ENCODE peak calls at places on chromosomes 4 and X, in six cellular contexts. R is activated CD8-positive, alpha-beta memory T cell treated with anti-CD3 and anti-CD28 coated beads, Interleukin-2, amount 10 ng/mL, durations not matched to agents 7 days and 5 days; A is hypothalamus; B is NCI-H1436; V is non-pigmented ciliary epithelial cell; D is endothelial cell of umbilical vein. G is an unnamed sample.

GRCh38 chrX:24377911-24378468 is 17.6 kb downstream of the SUPT20HL1 start:
- DNase-seq in B (no peak), D (no peak), R (no peak), V (no peak), A (no peak), G (no peak)

GRCh38 chrX:30918480-30918879 is 29.4 kb upstream of the TAB3 start:
- DNase-seq in A (no peak), R (no peak), B (no peak), D (no peak), V (no peak), G (no peak)

GRCh38 chr4:80196259-80197131 is 808 bp upstream of the PRDM8 start:
- DNase-seq in D (no peak), R (no peak), A (no peak), B (peak; percentile 16), V (no peak), G (no peak)

GRCh38 chr4:168019921-168020320 is 72.4 kb upstream of the ANXA10 start:
- DNase-seq in R (no peak), B (no peak), V (no peak), A (no peak), D (no peak), G (no peak)

GRCh38 chr4:172547724-172548123 is 620.9 kb upstream of the GALNT7 start:
- DNase-seq in D (no peak), A (no peak), B (peak; percentile 86), V (no peak), R (no peak), G (no peak)

GRCh38 chr4:20313237-20314030 is 61.7 kb downstream of the SLIT2 start:
- DNase-seq in D (no peak), V (no peak), R (no peak), B (no peak), A (no peak), G (peak; percentile 28)

GRCh38 chrX:153909024-153909979 is 4.8 kb downstream of the AVPR2 start:
- DNase-seq in R (no peak), D (no peak), A (no peak), B (no peak), V (no peak), G (no peak)

GRCh38 chr4:47368211-47368610 is 95.3 kb downstream of the COMMD8 start:
- DNase-seq in D (no peak), A (no peak), V (no peak), R (no peak), B (no peak), G (no peak)

GRCh38 chrX:154014429-154015380 is 5.0 kb downstream of the IRAK1 start:
- DNase-seq in B (no peak), A (no peak), D (no peak), R (no peak), V (no peak), G (no peak)

GRCh38 chrX:13223868-13224555 is 95.8 kb downstream of the ATXN3L start:
- DNase-seq in R (no peak), A (no peak), D (peak; percentile 91), B (no peak), V (peak; percentile 87), G (peak; percentile 13)

GRCh38 chrX:69153060-69153730 is 12.1 kb downstream of the PJA1 start:
- DNase-seq in D (no peak), A (no peak), V (no peak), B (no peak), R (no peak), G (no peak)

GRCh38 chr4:13538427-13538973 is 5.8 kb downstream of the NKX3-2 start:
- DNase-seq in V (no peak), B (no peak), D (no peak), R (no peak), A (no peak), G (no peak)

GRCh38 chr4:3480528-3481112 is 17.5 kb downstream of the DOK7 start:
- DNase-seq in B (peak; percentile 16), R (peak; percentile 79), V (no peak), A (no peak), D (peak; percentile 78), G (peak; percentile 58)

GRCh38 chrX:51461053-51462050 is 35.0 kb downstream of the NUDT11 start:
- DNase-seq in D (peak; percentile 34), A (no peak), B (peak; percentile 26), R (no peak), V (no peak), G (peak; percentile 5)

GRCh38 chr4:73252001-73252400 is 6.6 kb downstream of the ANKRD17 start:
- DNase-seq in B (no peak), V (no peak), R (no peak), A (no peak), D (no peak), G (no peak)

GRCh38 chr4:792729-793108 is 33.2 kb downstream of the CPLX1 start:
- DNase-seq in B (no peak), D (no peak), A (no peak), V (no peak), R (peak; percentile 75), G (no peak)

GRCh38 chr4:147589586-147589985 is 27.6 kb upstream of the TMEM184C start:
- DNase-seq in R (no peak), A (no peak), V (no peak), B (no peak), D (no peak), G (no peak)

GRCh38 chrX:136863826-136864225 is 16.7 kb downstream of the RBMX start:
- DNase-seq in R (no peak), A (no peak), B (no peak), V (no peak), D (no peak), G (no peak)

GRCh38 chr4:151358266-151358665 is 32.9 kb upstream of the SH3D19 start:
- DNase-seq in B (no peak), D (no peak), A (peak; percentile 19), V (no peak), R (no peak), G (no peak)

GRCh38 chrX:68511255-68511654 is 12.4 kb downstream of the YIPF6 start:
- DNase-seq in V (no peak), R (no peak), B (peak; percentile 34), D (peak; percentile 42), A (no peak), G (peak; percentile 47)